ENCODE peak calls at places on chromosomes 11 and 22, in six cellular contexts. M is iPS DF 6.9, K is amygdala, V is tibial nerve, N is stomach, C is endothelial cell. Y is an unnamed sample.

GRCh38 chr22:45127866-45128265 is 35.9 kb upstream of the NUP50 start:
- DNase-seq in M (no peak), K (no peak), V (no peak), N (no peak), C (no peak), Y (no peak)

GRCh38 chr11:5891216-5891800 is 1.7 kb upstream of the OR52E5 start:
- DNase-seq in M (no peak), K (no peak), V (no peak), N (no peak), C (no peak), Y (no peak)

GRCh38 chr11:97574976-97575665 is 1185.3 kb downstream of the JRKL start:
- DNase-seq in M (no peak), K (no peak), V (no peak), N (no peak), C (no peak), Y (no peak)

GRCh38 chr11:128180446-128181089 is 406.8 kb downstream of the ETS1 start:
- DNase-seq in M (no peak), K (no peak), V (no peak), N (no peak), C (no peak), Y (no peak)

GRCh38 chr22:21643533-21644357 is 1.6 kb downstream of the SDF2L1 start:
- DNase-seq in M (no peak), K (no peak), V (no peak), N (no peak), C (no peak), Y (no peak)

GRCh38 chr22:27463121-27463520 is 338.4 kb downstream of the MN1 start:
- DNase-seq in M (no peak), K (no peak), V (no peak), N (no peak), C (no peak), Y (no peak)

GRCh38 chr11:75338516-75339218 is 12.8 kb downstream of the ARRB1 start:
- DNase-seq in M (no peak), K (no peak), V (no peak), N (no peak), C (no peak), Y (no peak)

GRCh38 chr11:110951041-110951440 is 238.8 kb upstream of the ARHGAP20 start:
- DNase-seq in M (no peak), K (no peak), V (no peak), N (peak), C (no peak), Y (no peak)

GRCh38 chr22:41535244-41535643 is 9.0 kb downstream of the POLR3H start:
- DNase-seq in M (no peak), K (no peak), V (no peak), N (no peak), C (no peak), Y (no peak)

GRCh38 chr11:196786-197731 is 4.2 kb downstream of the SCGB1C1 start:
- DNase-seq in M (no peak), K (no peak), V (no peak), N (peak), C (no peak), Y (no peak)

GRCh38 chr22:46483353-46483752 is 54.1 kb downstream of the CELSR1 start:
- DNase-seq in M (no peak), K (no peak), V (no peak), N (no peak), C (no peak), Y (no peak)

GRCh38 chr11:117610045-117610444 is 187.0 kb downstream of the DSCAML1 start:
- DNase-seq in M (no peak), K (no peak), V (no peak), N (no peak), C (no peak), Y (no peak)

Y was measured in NCI-H446.